ENCODE peak calls at places on chromosomes 5 and 9, in six cellular contexts. One of them, this sample, is unnamed.

GRCh38 chr5:94849821-94850736 is 231.6 kb downstream of the SLF1 start:
- DNase-seq in right lobe of liver: no peak
- DNase-seq in GM13976: peak; percentile 31
- DNase-seq in nephron progenitor cell: peak; percentile 18
- DNase-seq in heart left ventricle: no peak
- DNase-seq in upper lobe of right lung: no peak
- DNase-seq in this sample: peak; percentile 78

GRCh38 chr9:105976257-105976656 is 281.9 kb downstream of the TMEM38B start:
- DNase-seq in nephron progenitor cell: no peak
- DNase-seq in right lobe of liver: no peak
- DNase-seq in heart left ventricle: no peak
- DNase-seq in GM13976: no peak
- DNase-seq in upper lobe of right lung: no peak
- DNase-seq in this sample: no peak

GRCh38 chr5:140106101-140106500 is 7.8 kb upstream of the PURA start:
- DNase-seq in upper lobe of right lung: no peak
- DNase-seq in GM13976: no peak
- DNase-seq in nephron progenitor cell: no peak
- DNase-seq in heart left ventricle: no peak
- DNase-seq in right lobe of liver: no peak
- DNase-seq in this sample: no peak

GRCh38 chr9:92328225-92328624 is 2.5 kb downstream of the CENPP start:
- DNase-seq in upper lobe of right lung: no peak
- DNase-seq in nephron progenitor cell: no peak
- DNase-seq in right lobe of liver: no peak
- DNase-seq in heart left ventricle: no peak
- DNase-seq in GM13976: peak; percentile 39
- DNase-seq in this sample: peak; percentile 30

GRCh38 chr9:95053611-95054440 is 263.7 kb downstream of the FANCC start:
- DNase-seq in right lobe of liver: no peak
- DNase-seq in upper lobe of right lung: no peak
- DNase-seq in heart left ventricle: no peak
- DNase-seq in GM13976: no peak
- DNase-seq in nephron progenitor cell: no peak
- DNase-seq in this sample: no peak

GRCh38 chr9:22548625-22549024 is 102.0 kb downstream of the DMRTA1 start:
- DNase-seq in upper lobe of right lung: no peak
- DNase-seq in heart left ventricle: no peak
- DNase-seq in GM13976: no peak
- DNase-seq in right lobe of liver: no peak
- DNase-seq in nephron progenitor cell: no peak
- DNase-seq in this sample: no peak

GRCh38 chr9:33471361-33471760 is 2.4 kb downstream of the NOL6 start:
- DNase-seq in GM13976: no peak
- DNase-seq in heart left ventricle: no peak
- DNase-seq in upper lobe of right lung: no peak
- DNase-seq in nephron progenitor cell: no peak
- DNase-seq in right lobe of liver: no peak
- DNase-seq in this sample: no peak

GRCh38 chr5:76490970-76491369 is 87.9 kb downstream of the IQGAP2 start:
- DNase-seq in right lobe of liver: no peak
- DNase-seq in heart left ventricle: no peak
- DNase-seq in upper lobe of right lung: no peak
- DNase-seq in GM13976: no peak
- DNase-seq in nephron progenitor cell: no peak
- DNase-seq in this sample: no peak

GRCh38 chr5:95283022-95283615 is 1.8 kb downstream of the MCTP1 start:
- DNase-seq in right lobe of liver: no peak
- DNase-seq in GM13976: no peak
- DNase-seq in upper lobe of right lung: no peak
- DNase-seq in nephron progenitor cell: peak; percentile 9
- DNase-seq in heart left ventricle: no peak
- DNase-seq in this sample: no peak

GRCh38 chr5:55421074-55421529 is 113.3 kb downstream of the MTREX start:
- DNase-seq in GM13976: peak; percentile 53
- DNase-seq in right lobe of liver: no peak
- DNase-seq in upper lobe of right lung: no peak
- DNase-seq in heart left ventricle: no peak
- DNase-seq in nephron progenitor cell: no peak
- DNase-seq in this sample: peak; percentile 86

GRCh38 chr9:117488659-117489058 is 73.8 kb upstream of the ASTN2 start:
- DNase-seq in right lobe of liver: no peak
- DNase-seq in GM13976: no peak
- DNase-seq in upper lobe of right lung: no peak
- DNase-seq in heart left ventricle: no peak
- DNase-seq in nephron progenitor cell: no peak
- DNase-seq in this sample: no peak

GRCh38 chr5:109324941-109325340 is 84.8 kb downstream of the PJA2 start:
- DNase-seq in GM13976: no peak
- DNase-seq in right lobe of liver: no peak
- DNase-seq in upper lobe of right lung: no peak
- DNase-seq in nephron progenitor cell: no peak
- DNase-seq in heart left ventricle: no peak
- DNase-seq in this sample: no peak

GRCh38 chr5:107388111-107388861 is 282.5 kb downstream of the EFNA5 start:
- DNase-seq in nephron progenitor cell: no peak
- DNase-seq in GM13976: no peak
- DNase-seq in heart left ventricle: no peak
- DNase-seq in upper lobe of right lung: no peak
- DNase-seq in right lobe of liver: no peak
- DNase-seq in this sample: peak; percentile 78

GRCh38 chr5:145941677-145942130 is 5.3 kb downstream of the SH3RF2 start:
- DNase-seq in GM13976: no peak
- DNase-seq in heart left ventricle: no peak
- DNase-seq in upper lobe of right lung: no peak
- DNase-seq in right lobe of liver: no peak
- DNase-seq in nephron progenitor cell: no peak
- DNase-seq in this sample: no peak

GRCh38 chr5:22504411-22504810 is 348.7 kb downstream of the CDH12 start:
- DNase-seq in heart left ventricle: no peak
- DNase-seq in right lobe of liver: no peak
- DNase-seq in GM13976: no peak
- DNase-seq in nephron progenitor cell: no peak
- DNase-seq in upper lobe of right lung: no peak
- DNase-seq in this sample: no peak

GRCh38 chr9:36049408-36049807 is 12.7 kb downstream of the RECK start:
- DNase-seq in nephron progenitor cell: no peak
- DNase-seq in heart left ventricle: no peak
- DNase-seq in GM13976: no peak
- DNase-seq in right lobe of liver: no peak
- DNase-seq in upper lobe of right lung: no peak
- DNase-seq in this sample: no peak

GRCh38 chr5:158462349-158463114 is 603.6 kb upstream of the CLINT1 start:
- DNase-seq in heart left ventricle: no peak
- DNase-seq in nephron progenitor cell: no peak
- DNase-seq in right lobe of liver: no peak
- DNase-seq in upper lobe of right lung: no peak
- DNase-seq in GM13976: no peak
- DNase-seq in this sample: no peak

GRCh38 chr5:142108432-142109355 is at the start of gene NDFIP1:
- DNase-seq in GM13976: peak; percentile 85
- DNase-seq in heart left ventricle: peak; percentile 90
- DNase-seq in right lobe of liver: peak; percentile 92
- DNase-seq in nephron progenitor cell: peak; percentile 88
- DNase-seq in upper lobe of right lung: peak; percentile 95
- DNase-seq in this sample: peak; percentile 83

GRCh38 chr9:114168281-114169028 is 13.1 kb downstream of the COL27A1 start:
- DNase-seq in GM13976: no peak
- DNase-seq in heart left ventricle: no peak
- DNase-seq in right lobe of liver: no peak
- DNase-seq in upper lobe of right lung: no peak
- DNase-seq in nephron progenitor cell: no peak
- DNase-seq in this sample: no peak

GRCh38 chr5:89996892-89997291 is 412.7 kb downstream of the CETN3 start:
- DNase-seq in upper lobe of right lung: no peak
- DNase-seq in nephron progenitor cell: no peak
- DNase-seq in right lobe of liver: no peak
- DNase-seq in GM13976: no peak
- DNase-seq in heart left ventricle: no peak
- DNase-seq in this sample: no peak

GRCh38 chr5:115571441-115571878 is 26.9 kb upstream of the FEM1C start:
- DNase-seq in upper lobe of right lung: no peak
- DNase-seq in GM13976: no peak
- DNase-seq in nephron progenitor cell: no peak
- DNase-seq in heart left ventricle: peak; percentile 37
- DNase-seq in right lobe of liver: no peak
- DNase-seq in this sample: no peak

GRCh38 chr5:133370281-133370890 is 242.0 kb downstream of the FSTL4 start:
- DNase-seq in upper lobe of right lung: no peak
- DNase-seq in nephron progenitor cell: no peak
- DNase-seq in heart left ventricle: no peak
- DNase-seq in GM13976: no peak
- DNase-seq in right lobe of liver: no peak
- DNase-seq in this sample: no peak

GRCh38 chr5:147177125-147177840 is 57.5 kb upstream of the STK32A start:
- DNase-seq in upper lobe of right lung: no peak
- DNase-seq in right lobe of liver: no peak
- DNase-seq in heart left ventricle: no peak
- DNase-seq in GM13976: no peak
- DNase-seq in nephron progenitor cell: no peak
- DNase-seq in this sample: no peak

GRCh38 chr9:129867138-129868032 is 32.1 kb downstream of the USP20 start:
- DNase-seq in upper lobe of right lung: no peak
- DNase-seq in nephron progenitor cell: no peak
- DNase-seq in GM13976: no peak
- DNase-seq in heart left ventricle: no peak
- DNase-seq in right lobe of liver: no peak
- DNase-seq in this sample: no peak
- TF ChIP-seq CTCF in upper lobe of right lung: no peak
- TF ChIP-seq CTCF in nephron progenitor cell: no peak
- TF ChIP-seq CTCF in GM13976: no peak
- TF ChIP-seq CTCF in heart left ventricle: no peak
- TF ChIP-seq CTCF in right lobe of liver: no peak
- TF ChIP-seq CTCF in this sample: no peak

GRCh38 chr9:136854842-136855460 is 2.8 kb downstream of the MAMDC4 start:
- DNase-seq in upper lobe of right lung: no peak
- DNase-seq in heart left ventricle: peak; percentile 9
- DNase-seq in nephron progenitor cell: no peak
- DNase-seq in right lobe of liver: no peak
- DNase-seq in GM13976: no peak
- DNase-seq in this sample: no peak

GRCh38 chr9:136852664-136853595 is 784 bp downstream of the MAMDC4 start:
- DNase-seq in right lobe of liver: peak; percentile 59
- DNase-seq in heart left ventricle: no peak
- DNase-seq in GM13976: no peak
- DNase-seq in nephron progenitor cell: peak; percentile 8
- DNase-seq in upper lobe of right lung: no peak
- DNase-seq in this sample: no peak

GRCh38 chr9:136854113-136854841 is 2.1 kb downstream of the MAMDC4 start:
- DNase-seq in nephron progenitor cell: peak; percentile 4
- DNase-seq in right lobe of liver: peak; percentile 58
- DNase-seq in GM13976: no peak
- DNase-seq in upper lobe of right lung: no peak
- DNase-seq in heart left ventricle: peak; percentile 27
- DNase-seq in this sample: no peak

GRCh38 chr9:136851941-136852663 is at the start of gene MAMDC4:
- DNase-seq in upper lobe of right lung: no peak
- DNase-seq in nephron progenitor cell: peak; percentile 6
- DNase-seq in right lobe of liver: peak; percentile 93
- DNase-seq in heart left ventricle: no peak
- DNase-seq in GM13976: no peak
- DNase-seq in this sample: no peak

GRCh38 chr9:136853596-136854112 is 1.5 kb downstream of the MAMDC4 start:
- DNase-seq in GM13976: no peak
- DNase-seq in right lobe of liver: peak; percentile 52
- DNase-seq in upper lobe of right lung: no peak
- DNase-seq in nephron progenitor cell: peak; percentile 3
- DNase-seq in heart left ventricle: no peak
- DNase-seq in this sample: peak; percentile 66
- TF ChIP-seq CTCF in GM13976: no peak
- TF ChIP-seq CTCF in right lobe of liver: no peak
- TF ChIP-seq CTCF in upper lobe of right lung: no peak
- TF ChIP-seq CTCF in nephron progenitor cell: no peak
- TF ChIP-seq CTCF in heart left ventricle: no peak
- TF ChIP-seq CTCF in this sample: peak; percentile 43

DNA sequence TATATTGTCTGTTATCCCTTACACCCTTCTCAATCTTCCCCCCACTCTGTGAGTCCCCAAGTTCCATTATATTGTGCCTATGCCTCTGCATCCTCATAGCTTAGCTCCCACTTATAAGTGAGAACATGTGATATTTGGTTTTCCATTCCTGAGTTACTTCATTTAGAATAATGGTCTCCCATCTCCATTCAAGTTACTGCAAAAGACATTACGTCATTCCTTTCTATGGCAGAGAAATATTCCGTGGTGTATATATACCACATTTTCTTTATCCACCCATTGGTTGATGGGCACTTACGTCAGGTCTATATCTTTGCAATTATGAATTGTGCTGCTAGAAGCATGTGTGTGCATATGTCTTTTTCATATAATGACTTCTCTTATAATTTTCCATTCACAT is 54.8 kb upstream of the SGCD start:
- DNase-seq in upper lobe of right lung: no peak
- DNase-seq in right lobe of liver: no peak
- DNase-seq in GM13976: no peak
- DNase-seq in heart left ventricle: no peak
- DNase-seq in nephron progenitor cell: no peak
- DNase-seq in this sample: no peak
- TF ChIP-seq CTCF in upper lobe of right lung: no peak
- TF ChIP-seq CTCF in right lobe of liver: no peak
- TF ChIP-seq CTCF in GM13976: no peak
- TF ChIP-seq CTCF in heart left ventricle: no peak
- TF ChIP-seq CTCF in nephron progenitor cell: no peak
- TF ChIP-seq CTCF in this sample: no peak

GRCh38 chr9:129496187-129497063 is 124.5 kb downstream of the C9orf50 start:
- DNase-seq in heart left ventricle: peak; percentile 97
- DNase-seq in GM13976: peak; percentile 65
- DNase-seq in right lobe of liver: peak; percentile 92
- DNase-seq in nephron progenitor cell: peak; percentile 96
- DNase-seq in upper lobe of right lung: peak; percentile 97
- DNase-seq in this sample: no peak
- TF ChIP-seq CTCF in heart left ventricle: no peak
- TF ChIP-seq CTCF in GM13976: no peak
- TF ChIP-seq CTCF in right lobe of liver: no peak
- TF ChIP-seq CTCF in nephron progenitor cell: no peak
- TF ChIP-seq CTCF in upper lobe of right lung: no peak
- TF ChIP-seq CTCF in this sample: no peak

GRCh38 chr5:169580964-169581363 is 2.6 kb upstream of the SPDL1 start:
- DNase-seq in right lobe of liver: no peak
- DNase-seq in heart left ventricle: no peak
- DNase-seq in upper lobe of right lung: no peak
- DNase-seq in GM13976: no peak
- DNase-seq in nephron progenitor cell: no peak
- DNase-seq in this sample: no peak
- TF ChIP-seq CTCF in right lobe of liver: no peak
- TF ChIP-seq CTCF in heart left ventricle: no peak
- TF ChIP-seq CTCF in upper lobe of right lung: no peak
- TF ChIP-seq CTCF in GM13976: no peak
- TF ChIP-seq CTCF in nephron progenitor cell: no peak
- TF ChIP-seq CTCF in this sample: no peak